ENCODE peak calls at places on chromosome 6, in seven cellular contexts. E is endothelial cell, M is cardiac fibroblast, V is neural crest cell, L is A549, U is choroid plexus epithelial cell, F is uterus. K is an unnamed sample.

GRCh38 chr6:80974579-80974978 is 777.9 kb downstream of the TENT5A start:
- DNase-seq in E (no peak), M (no peak), V (no peak), L (no peak), U (no peak), F (no peak), K (no peak)

GRCh38 chr6:125512621-125513020 is 210.9 kb upstream of the HDDC2 start:
- DNase-seq in E (no peak), M (peak; percentile 11), V (no peak), L (no peak), U (peak; percentile 48), F (no peak), K (no peak)

GRCh38 chr6:138562691-138563090 is 63.4 kb upstream of the NHSL1 start:
- DNase-seq in E (no peak), M (no peak), V (no peak), L (no peak), U (no peak), F (no peak), K (no peak)

GRCh38 chr6:140156131-140156530 is 781.7 kb upstream of the CITED2 start:
- DNase-seq in E (no peak), M (peak; percentile 68), V (no peak), L (no peak), U (peak; percentile 11), F (no peak), K (no peak)

GRCh38 chr6:69181964-69182363 is 546.9 kb downstream of the ADGRB3 start:
- DNase-seq in E (no peak), M (peak; percentile 3), V (no peak), L (no peak), U (no peak), F (no peak), K (no peak)

GRCh38 chr6:112539355-112539754 is 192.2 kb downstream of the RFPL4B start:
- DNase-seq in E (no peak), M (no peak), V (no peak), L (no peak), U (no peak), F (no peak), K (no peak)

GRCh38 chr6:10510592-10511367 is 10.4 kb upstream of the GCNT2 start:
- DNase-seq in E (peak; percentile 70), M (peak; percentile 14), V (peak; percentile 43), L (peak; percentile 62), U (peak; percentile 42), F (no peak), K (peak; percentile 40)

GRCh38 chr6:43949451-43950110 is 177.7 kb downstream of the MRPL14 start:
- DNase-seq in E (no peak), M (no peak), V (no peak), L (no peak), U (no peak), F (no peak), K (no peak)

GRCh38 chr6:12350644-12351173 is 60.5 kb downstream of the EDN1 start:
- DNase-seq in E (no peak), M (no peak), V (no peak), L (no peak), U (no peak), F (no peak), K (no peak)

GRCh38 chr6:159203304-159204005 is 34.3 kb downstream of the FNDC1 start:
- DNase-seq in E (no peak), M (peak; percentile 96), V (no peak), L (no peak), U (peak; percentile 93), F (peak; percentile 24), K (no peak)

GRCh38 chr6:37109714-37110454 is 60.1 kb upstream of the PIM1 start:
- DNase-seq in E (no peak), M (no peak), V (no peak), L (no peak), U (no peak), F (no peak), K (no peak)

GRCh38 chr6:117317261-117317660 is 51.9 kb downstream of the VGLL2 start:
- DNase-seq in E (no peak), M (peak; percentile 30), V (no peak), L (peak; percentile 2), U (peak; percentile 40), F (no peak), K (no peak)

GRCh38 chr6:69370763-69371162 is 426.0 kb downstream of the LMBRD1 start:
- DNase-seq in E (no peak), M (no peak), V (no peak), L (no peak), U (no peak), F (no peak), K (no peak)

GRCh38 chr6:69847507-69847812 is 18.9 kb upstream of the COL19A1 start:
- DNase-seq in E (no peak), M (no peak), V (no peak), L (no peak), U (no peak), F (no peak), K (no peak)

GRCh38 chr6:2619651-2620050 is 131.1 kb downstream of the MYLK4 start:
- DNase-seq in E (no peak), M (no peak), V (no peak), L (no peak), U (no peak), F (no peak), K (no peak)

GRCh38 chr6:106574729-106575458 is 54.4 kb downstream of the RTN4IP1 start:
- DNase-seq in E (no peak), M (peak; percentile 80), V (no peak), L (no peak), U (peak; percentile 42), F (no peak), K (no peak)

GRCh38 chr6:141105481-141105880 is 1027.2 kb upstream of the GJE1 start:
- DNase-seq in E (no peak), M (peak; percentile 48), V (peak; percentile 30), L (no peak), U (peak; percentile 89), F (no peak), K (no peak)

GRCh38 chr6:63685453-63686379 is 50.1 kb downstream of the PHF3 start:
- DNase-seq in E (no peak), M (no peak), V (no peak), L (no peak), U (no peak), F (no peak), K (no peak)

GRCh38 chr6:82712826-82713225 is 349.2 kb downstream of the TPBG start:
- DNase-seq in E (no peak), M (peak; percentile 14), V (no peak), L (no peak), U (peak; percentile 19), F (no peak), K (no peak)

GRCh38 chr6:103101267-103101666 is 1707.8 kb downstream of the GRIK2 start:
- DNase-seq in E (no peak), M (no peak), V (no peak), L (no peak), U (no peak), F (no peak), K (no peak)

GRCh38 chr6:125850361-125850760 is 59.6 kb downstream of the NCOA7 start:
- DNase-seq in E (no peak), M (no peak), V (no peak), L (no peak), U (no peak), F (no peak), K (no peak)

GRCh38 chr6:43733471-43734293 is 36.3 kb upstream of the VEGFA start:
- DNase-seq in E (no peak), M (no peak), V (no peak), L (no peak), U (no peak), F (no peak), K (no peak)

GRCh38 chr6:31158863-31159855 is 770 bp downstream of the TCF19 start:
- DNase-seq in E (no peak), M (peak; percentile 36), V (no peak), L (peak; percentile 15), U (no peak), F (no peak), K (no peak)
- TF ChIP-seq CTCF in E (no peak), M (peak; percentile 6), V (no peak), L (no peak), U (peak; percentile 4), F (no peak), K (no peak)

GRCh38 chr6:109095821-109096084 is 446 bp downstream of the CEP57L1 start:
- DNase-seq in E (no peak), M (no peak), V (no peak), L (no peak), U (no peak), F (no peak), K (no peak)

GRCh38 chr6:109096198-109096597 is 891 bp downstream of the CEP57L1 start:
- DNase-seq in E (no peak), M (peak; percentile 47), V (no peak), L (no peak), U (no peak), F (no peak), K (no peak)

GRCh38 chr6:109093732-109094131 is 914 bp downstream of the SESN1 start:
- DNase-seq in E (no peak), M (peak; percentile 42), V (no peak), L (no peak), U (peak; percentile 30), F (no peak), K (no peak)

GRCh38 chr6:109094351-109095035 is at the start of gene SESN1:
- DNase-seq in E (peak; percentile 90), M (peak; percentile 93), V (peak; percentile 81), L (peak; percentile 76), U (peak; percentile 99), F (peak; percentile 99), K (peak; percentile 79)

GRCh38 chr6:109095036-109095820 is at the start of gene CEP57L1:
- DNase-seq in E (peak; percentile 99), M (peak; percentile 99), V (peak; percentile 97), L (peak; percentile 69), U (peak; percentile 98), F (peak; percentile 93), K (peak; percentile 96)
- TF ChIP-seq CTCF in E (no peak), M (peak; percentile 18), V (no peak), L (no peak), U (no peak), F (no peak), K (peak; percentile 15)

GRCh38 chr6:158080849-158081656 is 87.0 kb downstream of the SERAC1 start:
- DNase-seq in E (no peak), M (no peak), V (no peak), L (no peak), U (no peak), F (no peak), K (no peak)

GRCh38 chr6:158086054-158086705 is 81.9 kb downstream of the SERAC1 start:
- DNase-seq in E (no peak), M (peak; percentile 30), V (no peak), L (no peak), U (peak; percentile 94), F (no peak), K (no peak)

GRCh38 chr6:158085261-158086053 is 82.6 kb downstream of the SERAC1 start:
- DNase-seq in E (no peak), M (no peak), V (no peak), L (no peak), U (no peak), F (no peak), K (no peak)

GRCh38 chr6:158081657-158081935 is 86.5 kb downstream of the SERAC1 start:
- DNase-seq in E (no peak), M (no peak), V (no peak), L (no peak), U (no peak), F (no peak), K (no peak)

GRCh38 chr6:158083687-158084325 is 84.3 kb downstream of the SERAC1 start:
- DNase-seq in E (no peak), M (peak; percentile 22), V (no peak), L (no peak), U (no peak), F (no peak), K (no peak)
- TF ChIP-seq CTCF in E (no peak), M (no peak), V (no peak), L (no peak), U (no peak), F (no peak), K (no peak)

GRCh38 chr6:154277578-154278128 is 79.0 kb downstream of the IPCEF1 start:
- DNase-seq in E (no peak), M (no peak), V (no peak), L (no peak), U (no peak), F (no peak), K (no peak)
- TF ChIP-seq CTCF in E (no peak), M (no peak), V (no peak), L (peak; percentile 9), U (no peak), F (no peak), K (no peak)